ENCODE peak calls at places on chromosomes 13 and 19, in four cellular contexts. A is GM12865; F is RCC 7860; J is activated T-helper 1 cell treated with anti-CD3 and anti-CD28 coated beads, Interleukin-2, amount 50 U/mL, for 16 hours. H is an unnamed sample.

GRCh38 chr19:4817467-4818277 is 13.8 kb downstream of the TICAM1 start:
- DNase-seq in F (no peak), J (no peak), A (no peak), H (no peak)

GRCh38 chr13:38980628-38981078 is 10.0 kb downstream of the STOML3 start:
- DNase-seq in A (no peak), F (no peak), J (no peak), H (no peak)

GRCh38 chr19:48145596-48146254 is 24.4 kb downstream of the LIG1 start:
- DNase-seq in F (no peak), A (peak; percentile 13), J (no peak), H (no peak)

GRCh38 chr19:41427647-41428480 is 690 bp upstream of the B3GNT8 start:
- DNase-seq in F (no peak), A (no peak), J (peak; percentile 17), H (no peak)

GRCh38 chr19:13959962-13960862 is 7.9 kb downstream of the DCAF15 start:
- DNase-seq in F (no peak), J (no peak), A (no peak), H (no peak)

GRCh38 chr13:60619461-60619860 is 222.4 kb downstream of the TDRD3 start:
- DNase-seq in A (no peak), J (no peak), F (no peak), H (no peak)

GRCh38 chr13:32676242-32676641 is 90.0 kb downstream of the PDS5B start:
- DNase-seq in F (no peak), J (no peak), A (no peak), H (no peak)

GRCh38 chr19:39512964-39513363 is 2.0 kb upstream of the SELENOV start:
- DNase-seq in F (no peak), A (no peak), J (no peak), H (no peak)

GRCh38 chr13:90443268-90443667 is 904.2 kb upstream of the MIR17HG start:
- DNase-seq in F (peak; percentile 10), J (no peak), A (no peak), H (peak; percentile 27)